ENCODE peak calls at places on chromosomes 11 and 22, in nine cellular contexts. E is body of pancreas, J is caudate nucleus, R is upper lobe of right lung, O is left lung, K is osteoblast, B is brain microvascular endothelial cell, C is psoas muscle, D is lower lobe of right lung. L is an unnamed sample.

GRCh38 chr11:106278391-106278790 is 200.9 kb downstream of the AASDHPPT start:
- DNase-seq in E (no peak), J (no peak), R (no peak), O (no peak), K (no peak), B (no peak), C (no peak), D (no peak), L (no peak)

GRCh38 chr11:11344045-11344444 is 9.0 kb downstream of the CSNK2A3 start:
- DNase-seq in E (no peak), J (no peak), R (no peak), O (no peak), K (no peak), B (no peak), C (no peak), D (no peak), L (no peak)

GRCh38 chr11:70247710-70248072 is 22.8 kb upstream of the PPFIA1 start:
- DNase-seq in E (peak), J (no peak), R (no peak), O (no peak), K (peak), B (no peak), C (peak), D (no peak), L (no peak)

GRCh38 chr11:2927851-2928604 is 1.2 kb downstream of the PHLDA2 start:
- DNase-seq in E (no peak), J (no peak), R (peak), O (peak), K (peak), B (no peak), C (peak), D (peak), L (no peak)

GRCh38 chr11:85813721-85814120 is 2.8 kb upstream of the SYTL2 start:
- DNase-seq in E (no peak), J (no peak), R (peak), O (peak), K (no peak), B (no peak), C (no peak), D (peak), L (no peak)

GRCh38 chr11:116984589-116984988 is 113.6 kb downstream of the SIK3 start:
- DNase-seq in E (no peak), J (no peak), R (no peak), O (no peak), K (no peak), B (peak), C (no peak), D (no peak), L (no peak)

GRCh38 chr11:68677432-68677831 is 6.9 kb upstream of the GAL start:
- DNase-seq in E (peak), J (no peak), R (peak), O (peak), K (peak), B (peak), C (peak), D (no peak), L (no peak)

GRCh38 chr11:125517116-125517804 is 21.2 kb upstream of the FEZ1 start:
- DNase-seq in E (no peak), J (peak), R (no peak), O (no peak), K (peak), B (peak), C (no peak), D (no peak), L (no peak)

GRCh38 chr11:78646564-78647185 is 72.0 kb upstream of the NARS2 start:
- DNase-seq in E (peak), J (peak), R (no peak), O (no peak), K (no peak), B (peak), C (peak), D (no peak), L (no peak)

DNA sequence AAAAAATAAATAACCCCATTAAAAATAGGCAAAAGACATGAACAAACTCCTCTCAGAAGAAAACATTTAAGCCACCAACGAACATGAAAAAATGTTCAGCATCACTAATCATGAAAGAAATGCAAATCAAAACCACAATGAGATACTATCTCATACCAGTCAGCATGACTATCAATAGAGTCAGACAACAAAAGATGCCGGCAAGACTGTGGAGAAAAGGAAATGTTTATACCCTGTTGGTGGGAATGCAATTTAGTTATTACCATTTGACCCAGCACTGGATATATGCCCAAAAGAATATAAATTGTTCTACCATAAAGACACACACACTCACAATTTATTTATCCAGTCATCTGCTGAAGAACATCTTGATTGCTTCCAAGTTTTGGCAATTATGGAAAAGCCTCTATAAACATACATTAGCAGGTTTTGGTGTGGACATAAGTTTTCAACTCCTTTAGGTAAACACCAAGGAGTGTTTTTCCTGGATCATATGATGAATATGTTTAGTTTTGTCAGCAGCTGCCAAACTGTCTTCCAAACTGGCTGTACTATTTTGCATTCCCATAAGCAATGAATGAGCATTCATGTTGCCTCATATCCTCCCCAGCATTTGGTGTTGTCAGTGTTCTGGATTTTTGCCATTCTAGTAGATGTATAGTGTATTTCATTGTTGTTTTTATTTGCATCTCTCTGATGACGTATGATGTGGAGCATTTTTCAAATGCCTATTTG is 28.0 kb downstream of the OR8D1 start:
- DNase-seq in E (no peak), J (no peak), R (no peak), O (no peak), K (no peak), B (peak), C (no peak), D (no peak), L (no peak)
- H3K27ac ChIP-seq in E (no peak), J (no peak), R (no peak), O (no peak), K (no peak), B (peak), C (no peak), D (no peak), L (no peak)

GRCh38 chr22:37675930-37676571 is 615 bp downstream of the LGALS1 start:
- DNase-seq in E (peak), J (peak), R (peak), O (peak), K (no peak), B (no peak), C (peak), D (peak), L (no peak)

GRCh38 chr22:37678372-37678771 is 2.9 kb downstream of the LGALS1 start:
- DNase-seq in E (no peak), J (no peak), R (no peak), O (no peak), K (no peak), B (no peak), C (no peak), D (no peak), L (no peak)

GRCh38 chr22:37674248-37674647 is 1.2 kb upstream of the LGALS1 start:
- DNase-seq in E (no peak), J (no peak), R (no peak), O (no peak), K (no peak), B (no peak), C (no peak), D (no peak), L (no peak)

GRCh38 chr22:37674951-37675929 is at the start of gene LGALS1:
- DNase-seq in E (peak), J (peak), R (peak), O (peak), K (peak), B (peak), C (peak), D (peak), L (peak)

GRCh38 chr22:37676691-37677627 is 1.5 kb downstream of the LGALS1 start:
- DNase-seq in E (peak), J (peak), R (peak), O (peak), K (peak), B (peak), C (peak), D (peak), L (peak)
- H3K27ac ChIP-seq in E (peak), J (peak), R (peak), O (peak), K (peak), B (peak), C (peak), D (peak), L (peak)

GRCh38 chr11:1669546-1670218 is 27.3 kb upstream of the KRTAP5-6 start:
- DNase-seq in E (no peak), J (no peak), R (no peak), O (no peak), K (peak), B (no peak), C (no peak), D (no peak), L (peak)
- H3K27ac ChIP-seq in E (no peak), J (no peak), R (no peak), O (no peak), K (no peak), B (no peak), C (no peak), D (no peak), L (no peak)

GRCh38 chr22:21855715-21856114 is 11.7 kb downstream of the MAPK1 start:
- DNase-seq in E (no peak), J (no peak), R (no peak), O (no peak), K (no peak), B (no peak), C (no peak), D (no peak), L (no peak)
- H3K27ac ChIP-seq in E (no peak), J (no peak), R (no peak), O (peak), K (no peak), B (peak), C (peak), D (no peak), L (no peak)

GRCh38 chr22:28015056-28015445 is 96.0 kb upstream of the PITPNB start:
- DNase-seq in E (peak), J (no peak), R (peak), O (peak), K (no peak), B (no peak), C (no peak), D (peak), L (no peak)
- H3K27ac ChIP-seq in E (no peak), J (no peak), R (no peak), O (no peak), K (no peak), B (no peak), C (no peak), D (no peak), L (no peak)

DNA sequence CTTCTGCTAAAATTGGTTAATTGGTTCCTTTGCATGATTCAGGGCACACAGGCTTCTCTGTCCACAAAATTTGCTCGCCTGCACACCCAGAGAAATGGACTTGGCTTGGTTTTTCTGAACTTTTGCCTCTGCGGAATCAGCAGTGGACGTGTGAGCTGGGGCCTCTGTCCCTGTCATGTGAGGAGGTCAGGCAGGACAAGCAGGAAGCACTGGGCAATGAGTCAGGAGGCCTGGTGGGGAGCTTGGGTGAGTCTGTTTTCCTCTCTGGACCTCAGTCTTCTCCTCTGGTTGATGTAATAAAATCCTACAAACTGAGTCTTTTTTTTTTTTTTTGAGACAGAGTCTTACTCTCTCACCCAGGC is 10.4 kb upstream of the CELSR1 start:
- DNase-seq in E (peak), J (no peak), R (no peak), O (peak), K (peak), B (peak), C (peak), D (peak), L (no peak)
- H3K27ac ChIP-seq in E (peak), J (no peak), R (peak), O (peak), K (peak), B (peak), C (peak), D (peak), L (no peak)

GRCh38 chr11:64244966-64245365 is 1.8 kb downstream of the PPP1R14B start:
- DNase-seq in E (no peak), J (no peak), R (no peak), O (no peak), K (no peak), B (no peak), C (no peak), D (no peak), L (no peak)
- H3K27ac ChIP-seq in E (peak), J (peak), R (peak), O (peak), K (no peak), B (peak), C (peak), D (peak), L (no peak)

DNA sequence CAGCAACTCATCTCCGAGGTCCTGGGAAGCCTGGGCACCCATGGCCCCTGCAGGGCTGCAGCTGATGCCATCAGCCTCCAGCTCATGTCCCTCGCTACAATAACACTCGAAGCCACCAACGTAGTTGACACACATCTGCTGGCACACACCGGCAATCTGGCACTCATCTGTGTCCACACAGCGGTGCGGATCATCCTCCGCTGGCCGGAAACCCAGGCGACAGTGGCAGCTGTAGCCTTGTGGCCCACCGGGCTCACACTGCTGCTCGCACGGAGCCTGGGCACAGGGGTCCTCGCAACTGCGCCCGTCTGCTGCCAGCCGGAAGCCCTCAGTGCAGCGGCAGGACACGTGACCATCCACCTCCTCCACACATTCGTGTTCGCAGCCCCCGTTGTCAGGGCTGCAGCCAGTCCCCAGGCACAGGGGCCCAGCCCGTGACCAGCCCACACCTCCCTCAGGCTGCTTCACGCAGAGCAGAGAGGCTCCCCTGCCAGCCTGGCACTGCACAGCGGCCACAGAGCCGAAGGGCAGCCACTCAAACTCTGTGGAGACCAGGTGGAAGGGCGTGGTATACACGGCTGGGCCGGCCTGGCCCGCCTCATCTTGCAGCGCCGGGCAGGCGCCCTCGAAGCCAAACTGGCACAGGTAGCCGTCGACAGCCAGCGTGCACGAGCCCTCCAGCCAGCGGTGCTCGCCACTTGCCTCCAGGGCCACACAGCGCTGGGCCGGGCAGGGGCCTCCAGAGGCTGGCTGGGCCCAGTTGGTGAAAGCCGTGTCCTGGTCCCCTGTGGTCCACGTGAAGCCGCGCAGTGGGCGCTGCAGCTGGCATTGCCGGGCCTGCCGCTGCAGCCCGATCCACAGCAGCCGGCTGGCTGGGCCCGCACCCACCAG is 678 bp downstream of the CD248 start:
- DNase-seq in E (no peak), J (no peak), R (peak), O (no peak), K (peak), B (no peak), C (no peak), D (no peak), L (no peak)
- H3K27ac ChIP-seq in E (peak), J (no peak), R (peak), O (peak), K (peak), B (peak), C (peak), D (peak), L (no peak)

GRCh38 chr11:110335358-110335757 is 38.9 kb upstream of the RDX start:
- DNase-seq in E (no peak), J (no peak), R (no peak), O (no peak), K (no peak), B (no peak), C (no peak), D (no peak), L (no peak)

GRCh38 chr11:110331626-110332025 is 35.2 kb upstream of the RDX start:
- DNase-seq in E (no peak), J (no peak), R (no peak), O (no peak), K (no peak), B (no peak), C (no peak), D (no peak), L (no peak)

GRCh38 chr11:110327508-110327907 is 31.1 kb upstream of the RDX start:
- DNase-seq in E (no peak), J (no peak), R (no peak), O (no peak), K (no peak), B (no peak), C (no peak), D (no peak), L (no peak)

GRCh38 chr11:110323786-110324185 is 27.4 kb upstream of the RDX start:
- DNase-seq in E (no peak), J (no peak), R (no peak), O (no peak), K (no peak), B (no peak), C (no peak), D (no peak), L (no peak)

DNA sequence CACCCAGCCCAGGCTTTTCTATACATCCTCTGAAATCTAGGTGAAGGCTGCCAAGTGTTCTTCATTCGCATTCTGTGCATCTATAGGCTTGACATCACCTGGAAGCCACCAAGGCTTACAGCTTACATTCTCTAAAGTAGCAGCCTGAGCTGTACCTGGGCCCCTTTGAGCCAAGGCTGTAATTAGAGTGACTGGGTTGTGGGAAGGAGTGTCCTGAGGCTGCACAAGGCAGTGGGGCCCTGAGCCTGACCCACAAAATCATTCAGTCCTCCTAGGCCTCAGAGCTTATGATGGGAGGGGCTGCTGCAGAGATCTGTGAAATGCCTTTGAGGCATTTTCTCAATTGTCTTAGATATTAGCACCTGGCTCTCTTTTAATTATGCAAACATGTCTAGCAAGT is 33.0 kb upstream of the RDX start:
- DNase-seq in E (no peak), J (no peak), R (no peak), O (no peak), K (no peak), B (no peak), C (no peak), D (no peak), L (no peak)
- H3K27ac ChIP-seq in E (no peak), J (no peak), R (no peak), O (no peak), K (no peak), B (no peak), C (no peak), D (no peak), L (no peak)